ENCODE peak calls at places on chromosomes 4 and X, in five cellular contexts. V, C, U, T and Y are unnamed samples.

GRCh38 chrX:15242899-15243555 is 26.9 kb downstream of the ASB9 start:
- DNase-seq in V (no peak), C (no peak), U (peak; percentile 56), T (peak; percentile 67), Y (peak; percentile 45)

GRCh38 chr4:113952452-113953029 is 26.9 kb downstream of the ARSJ start:
- DNase-seq in V (no peak), C (no peak), U (peak; percentile 55), T (peak; percentile 63), Y (no peak)

GRCh38 chr4:20356565-20356964 is 104.9 kb downstream of the SLIT2 start:
- DNase-seq in V (no peak), C (no peak), U (no peak), T (no peak), Y (no peak)

GRCh38 chr4:47669946-47670345 is 167.9 kb downstream of the CORIN start:
- DNase-seq in V (no peak), C (no peak), U (no peak), T (no peak), Y (no peak)

GRCh38 chr4:75995727-75996126 is 5.0 kb upstream of the SDAD1 start:
- DNase-seq in V (no peak), C (no peak), U (no peak), T (peak; percentile 76), Y (no peak)

GRCh38 chr4:8098506-8098905 is 60.1 kb downstream of the ABLIM2 start:
- DNase-seq in V (no peak), C (no peak), U (no peak), T (no peak), Y (no peak)

GRCh38 chrX:152913354-152913753 is 15.5 kb downstream of the ZNF185 start:
- DNase-seq in V (no peak), C (no peak), U (no peak), T (no peak), Y (no peak)

GRCh38 chr4:154626793-154627484 is 14.5 kb upstream of the FGG start:
- DNase-seq in V (peak; percentile 87), C (peak; percentile 73), U (peak; percentile 26), T (peak; percentile 54), Y (no peak)

GRCh38 chrX:119477812-119478232 is 9.6 kb downstream of the SLC25A5 start:
- DNase-seq in V (no peak), C (no peak), U (peak; percentile 61), T (peak; percentile 87), Y (no peak)

GRCh38 chrX:68420559-68420958 is 12.7 kb downstream of the OPHN1 start:
- DNase-seq in V (no peak), C (no peak), U (no peak), T (no peak), Y (no peak)

GRCh38 chr4:118683513-118683912 is 1.7 kb upstream of the METTL14 start:
- DNase-seq in V (no peak), C (no peak), U (no peak), T (no peak), Y (no peak)

GRCh38 chr4:76055421-76055820 is 19.1 kb upstream of the ART3 start:
- DNase-seq in V (no peak), C (no peak), U (no peak), T (no peak), Y (no peak)

DNA sequence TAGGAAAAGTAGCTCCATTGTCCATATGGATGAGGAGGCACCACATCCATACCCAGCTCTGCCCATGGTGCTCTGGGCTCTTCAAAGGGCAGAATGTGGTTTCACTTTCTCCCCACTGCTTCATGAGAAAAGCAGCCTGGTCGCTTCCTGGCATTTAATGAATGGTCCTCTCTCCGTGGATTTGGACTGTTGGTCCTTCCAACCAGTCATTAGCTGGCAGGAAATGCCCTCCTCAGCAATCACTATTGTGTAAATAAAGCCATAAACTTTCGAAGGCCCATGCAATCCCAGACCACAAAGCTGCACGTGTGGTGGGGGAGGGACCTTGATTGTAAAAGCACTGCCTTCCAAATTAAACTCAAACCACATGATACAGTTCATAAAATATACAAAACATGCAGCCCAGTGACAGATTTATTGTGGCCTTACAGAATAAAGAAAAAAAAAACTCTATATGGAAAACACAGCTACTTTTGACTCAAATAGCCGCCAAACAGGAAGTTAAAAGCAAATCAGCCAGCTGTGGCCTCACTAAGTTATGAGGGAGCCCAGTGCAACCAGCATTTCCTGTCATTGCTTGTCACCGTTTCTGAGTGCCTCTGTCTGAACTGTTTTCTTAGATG is 8.1 kb downstream of the MBNL3 start:
- DNase-seq in V (peak; percentile 50), C (peak; percentile 50), U (peak; percentile 69), T (peak; percentile 58), Y (peak; percentile 53)
- H3K4me3 ChIP-seq in V (peak overlapping the region; percentile 35), C (peak overlapping the region; percentile 43), U (peak overlapping the region; percentile 16), T (peak overlapping the region; percentile 61), Y (peak overlapping the region; percentile 12)

DNA sequence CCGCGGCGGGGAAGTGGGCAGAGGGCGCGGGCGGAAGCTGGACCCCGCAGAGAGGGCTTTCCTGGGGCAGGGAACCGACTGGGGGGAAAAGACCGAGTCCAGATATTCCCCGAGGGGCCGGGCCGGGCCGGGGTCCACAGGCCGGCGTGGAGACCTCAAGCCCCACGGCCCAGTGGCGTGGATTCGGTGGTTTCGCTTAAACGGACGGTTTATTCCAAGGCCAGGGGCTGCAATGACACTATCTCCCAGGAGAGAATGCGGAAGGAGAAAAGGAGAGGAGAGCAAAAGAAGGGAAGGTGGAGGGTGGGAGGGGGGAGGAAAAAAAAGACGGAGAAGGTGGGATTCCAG is 10.8 kb downstream of the ARX start:
- DNase-seq in V (no peak), C (no peak), U (no peak), T (no peak), Y (no peak)
- H3K4me3 ChIP-seq in V (no peak overlapping the region), C (no peak overlapping the region), U (no peak overlapping the region), T (no peak overlapping the region), Y (no peak overlapping the region)

GRCh38 chr4:54726907-54727306 is 69.2 kb downstream of the KIT start:
- DNase-seq in V (no peak), C (no peak), U (no peak), T (no peak), Y (no peak)
- H3K4me3 ChIP-seq in V (no peak overlapping the region), C (no peak overlapping the region), U (no peak overlapping the region), T (no peak overlapping the region), Y (no peak overlapping the region)

GRCh38 chrX:39144323-39144722 is 343.1 kb downstream of the MID1IP1 start:
- DNase-seq in V (no peak), C (no peak), U (no peak), T (no peak), Y (no peak)
- H3K4me3 ChIP-seq in V (no peak overlapping the region), C (no peak overlapping the region), U (no peak overlapping the region), T (no peak overlapping the region), Y (no peak overlapping the region)